ENCODE peak calls at places on chromosomes 6 and 20, in eight cellular contexts. I is adipocyte; M is activated B cell treated with CpG ODN at 0.5 μM for 24 hours; V is activated CD4-positive, alpha-beta T cell treated with anti-CD3 and anti-CD28 coated beads for 36 hours; H is esophagus muscularis mucosa; Q is activated naive CD8-positive, alpha-beta T cell treated with anti-CD3 and anti-CD28 coated beads, Interleukin-2, amount 50 U/mL, for 24 hours; J is HEK293T; X is EH. K is an unnamed sample.

GRCh38 chr6:12421596-12421995 is 131.4 kb downstream of the EDN1 start:
- DNase-seq in Q (no peak), M (no peak), J (no peak), H (no peak), X (no peak), V (no peak), I (no peak), K (no peak)

GRCh38 chr6:89082439-89082838 is 1.9 kb downstream of the PNRC1 start:
- DNase-seq in Q (no peak), H (peak), V (peak), I (peak), J (no peak), M (no peak), X (peak), K (no peak)

GRCh38 chr20:62019144-62019805 is 46.4 kb downstream of the TAF4 start:
- DNase-seq in V (no peak), X (no peak), J (no peak), H (no peak), I (no peak), Q (no peak), M (no peak), K (no peak)

GRCh38 chr20:50283922-50284810 is 93.5 kb downstream of the CEBPB start:
- DNase-seq in J (no peak), H (no peak), M (no peak), Q (no peak), I (no peak), V (peak), X (peak), K (no peak)

GRCh38 chr20:58693226-58694006 is 816 bp downstream of the NPEPL1 start:
- DNase-seq in J (no peak), V (peak), M (peak), Q (peak), H (no peak), X (no peak), I (no peak), K (peak)

GRCh38 chr6:134814076-134814709 is 135.7 kb downstream of the ALDH8A1 start:
- DNase-seq in V (no peak), H (no peak), M (no peak), Q (no peak), I (peak), J (no peak), X (peak), K (no peak)

GRCh38 chr6:43716099-43716498 is 28.5 kb upstream of the MRPS18A start:
- DNase-seq in V (no peak), J (no peak), I (no peak), H (no peak), M (no peak), Q (no peak), X (no peak), K (no peak)

GRCh38 chr6:16334671-16335070 is 96.3 kb downstream of the GMPR start:
- DNase-seq in J (no peak), V (no peak), I (peak), Q (no peak), X (peak), M (no peak), H (no peak), K (no peak)

K was measured in memory B cell.